ENCODE peak calls at places on chromosomes 3 and 15, in six cellular contexts. A, R, Q, T, V and Z are unnamed samples.

GRCh38 chr3:64650710-64651109 is 37.1 kb downstream of the ADAMTS9 start:
- DNase-seq in A (no peak), R (no peak), Q (no peak), T (no peak), V (no peak), Z (no peak)

GRCh38 chr3:128074851-128075515 is 22.7 kb downstream of the SEC61A1 start:
- DNase-seq in A (no peak), R (no peak), Q (peak; percentile 30), T (no peak), V (no peak), Z (no peak)

GRCh38 chr15:26128611-26129140 is 265.5 kb upstream of the ATP10A start:
- DNase-seq in A (no peak), R (no peak), Q (no peak), T (no peak), V (no peak), Z (no peak)

GRCh38 chr3:156576887-156577427 is 22.0 kb upstream of the SSR3 start:
- DNase-seq in A (no peak), R (peak; percentile 10), Q (no peak), T (no peak), V (no peak), Z (no peak)

GRCh38 chr3:101381809-101382208 is 61.4 kb upstream of the IMPG2 start:
- DNase-seq in A (peak; percentile 44), R (peak; percentile 30), Q (peak; percentile 53), T (no peak), V (no peak), Z (no peak)

GRCh38 chr3:8985876-8986275 is 22.6 kb upstream of the RAD18 start:
- DNase-seq in A (no peak), R (no peak), Q (no peak), T (no peak), V (no peak), Z (no peak)

GRCh38 chr3:194905696-194906095 is 220.0 kb downstream of the FAM43A start:
- DNase-seq in A (no peak), R (no peak), Q (no peak), T (no peak), V (no peak), Z (no peak)

GRCh38 chr3:12759693-12760565 is 870 bp upstream of the TMEM40 start:
- DNase-seq in A (no peak), R (no peak), Q (no peak), T (no peak), V (no peak), Z (no peak)

GRCh38 chr3:187744169-187745151 is 808 bp downstream of the BCL6 start:
- DNase-seq in A (peak; percentile 60), R (peak; percentile 20), Q (peak; percentile 69), T (no peak), V (peak; percentile 58), Z (no peak)

GRCh38 chr15:75171408-75171807 is 30.3 kb upstream of the C15orf39 start:
- DNase-seq in A (no peak), R (no peak), Q (no peak), T (no peak), V (no peak), Z (no peak)

GRCh38 chr15:75170203-75170602 is 31.5 kb upstream of the C15orf39 start:
- DNase-seq in A (no peak), R (no peak), Q (no peak), T (no peak), V (no peak), Z (no peak)

GRCh38 chr15:75170711-75171341 is 30.9 kb upstream of the C15orf39 start:
- DNase-seq in A (peak; percentile 43), R (no peak), Q (no peak), T (no peak), V (no peak), Z (no peak)

GRCh38 chr15:75167588-75168076 is 34.0 kb upstream of the C15orf39 start:
- DNase-seq in A (no peak), R (no peak), Q (no peak), T (no peak), V (no peak), Z (peak; percentile 73)

DNA sequence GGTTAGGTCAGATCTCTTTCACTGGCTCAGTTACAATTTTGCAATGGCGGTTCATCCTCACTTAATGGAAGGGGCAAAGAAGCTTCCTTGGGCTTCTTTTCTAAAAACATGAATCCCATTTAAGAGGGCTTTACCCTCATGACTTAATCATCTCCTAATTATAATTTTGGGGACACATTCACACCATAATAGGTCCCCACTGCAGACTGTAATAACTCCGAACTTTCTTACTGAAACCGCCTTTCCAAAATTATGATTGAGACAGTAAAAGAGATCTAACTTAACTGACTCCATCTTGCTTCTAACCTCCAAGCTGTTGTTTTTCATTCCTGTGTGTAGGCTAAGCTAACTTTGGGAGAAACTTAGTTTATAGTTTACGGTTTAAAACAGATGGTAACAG is 33.3 kb upstream of the C15orf39 start:
- DNase-seq in A (no peak), R (no peak), Q (no peak), T (no peak), V (no peak), Z (no peak)
- H3K4me1 ChIP-seq in A (no peaks in the 10 kb centered on the region), R (peaks cover 3% of the 10 kb centered on the region), Q (no peaks in the 10 kb centered on the region), T (no peaks in the 10 kb centered on the region), V (no peaks in the 10 kb centered on the region), Z (no peaks in the 10 kb centered on the region)

GRCh38 chr3:113634782-113635474 is 61.5 kb downstream of the USF3 start:
- DNase-seq in A (no peak), R (no peak), Q (no peak), T (no peak), V (no peak), Z (no peak)
- TF ChIP-seq CTCF in A (no peak), R (no peak), Q (no peak), T (no peak), V (no peak), Z (no peak)

GRCh38 chr3:50594253-50594785 is 17.3 kb downstream of the CISH start:
- DNase-seq in A (no peak), R (no peak), Q (no peak), T (no peak), V (no peak), Z (no peak)

GRCh38 chr3:50588759-50589433 is 19.6 kb downstream of the HEMK1 start:
- DNase-seq in A (no peak), R (no peak), Q (no peak), T (no peak), V (no peak), Z (no peak)

GRCh38 chr3:50587806-50588758 is 18.8 kb downstream of the HEMK1 start:
- DNase-seq in A (no peak), R (no peak), Q (no peak), T (no peak), V (no peak), Z (no peak)

GRCh38 chr3:50592568-50592967 is 19.0 kb downstream of the CISH start:
- DNase-seq in A (no peak), R (no peak), Q (no peak), T (no peak), V (no peak), Z (no peak)

GRCh38 chr3:50591196-50591741 is 20.3 kb downstream of the CISH start:
- DNase-seq in A (no peak), R (no peak), Q (no peak), T (no peak), V (no peak), Z (no peak)
- H3K4me1 ChIP-seq in A (no peaks in the 10 kb centered on the region), R (peaks cover 14% of the 10 kb centered on the region), Q (peaks cover 4% of the 10 kb centered on the region), T (peaks cover 16% of the 10 kb centered on the region), V (peaks cover 5% of the 10 kb centered on the region), Z (peaks cover 46% of the 10 kb centered on the region)

DNA sequence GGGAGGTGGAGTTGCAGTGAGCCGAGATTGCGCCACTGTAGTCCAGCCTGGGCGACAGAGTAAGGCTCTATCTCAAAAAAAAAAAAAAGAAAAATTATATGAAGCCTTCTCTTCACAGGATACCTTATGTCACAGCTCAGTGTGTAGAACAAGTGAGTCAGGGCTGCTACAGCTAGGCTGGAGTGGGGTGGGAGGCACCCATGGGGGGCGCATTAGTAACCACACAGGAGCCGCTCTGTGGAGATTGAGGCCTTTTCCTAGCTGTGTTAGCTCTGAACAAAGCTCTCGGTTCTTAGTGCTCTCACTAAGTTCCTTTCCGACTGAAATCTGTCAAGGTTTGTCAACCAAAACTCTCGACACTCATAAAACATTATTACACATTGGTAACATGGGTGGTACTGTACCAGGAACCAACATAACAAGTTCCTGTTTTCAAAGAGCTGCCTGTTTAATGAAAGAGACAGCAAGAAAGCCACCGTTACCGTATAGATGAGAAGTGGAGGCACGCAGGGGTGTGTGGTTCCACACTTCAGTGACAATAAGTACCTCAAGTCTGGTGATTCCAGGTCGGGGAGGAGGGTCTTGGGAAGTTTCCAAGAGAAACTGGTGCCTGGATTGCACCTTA is 4.4 kb downstream of the LRRC31 start:
- DNase-seq in A (no peak), R (no peak), Q (no peak), T (no peak), V (no peak), Z (no peak)
- TF ChIP-seq CTCF in A (no peak), R (no peak), Q (no peak), T (no peak), V (no peak), Z (no peak)

GRCh38 chr3:38149701-38150100 is 11.2 kb downstream of the MYD88 start:
- DNase-seq in A (no peak), R (no peak), Q (no peak), T (no peak), V (no peak), Z (peak; percentile 11)

GRCh38 chr3:38150780-38151528 is 12.5 kb downstream of the MYD88 start:
- DNase-seq in A (no peak), R (no peak), Q (no peak), T (no peak), V (no peak), Z (no peak)

GRCh38 chr3:38146504-38146903 is 8.0 kb downstream of the MYD88 start:
- DNase-seq in A (no peak), R (no peak), Q (no peak), T (no peak), V (no peak), Z (no peak)

GRCh38 chr3:38143511-38143910 is 5.0 kb downstream of the MYD88 start:
- DNase-seq in A (no peak), R (no peak), Q (no peak), T (no peak), V (no peak), Z (no peak)

GRCh38 chr3:38147434-38147833 is 9.0 kb downstream of the MYD88 start:
- DNase-seq in A (no peak), R (no peak), Q (no peak), T (no peak), V (no peak), Z (no peak)
- H3K4me1 ChIP-seq in A (no peaks in the 10 kb centered on the region), R (no peaks in the 10 kb centered on the region), Q (no peaks in the 10 kb centered on the region), T (no peaks in the 10 kb centered on the region), V (no peaks in the 10 kb centered on the region), Z (no peaks in the 10 kb centered on the region)

GRCh38 chr3:22729981-22730380 is 473.1 kb upstream of the UBE2E2 start:
- DNase-seq in A (no peak), R (peak; percentile 16), Q (peak; percentile 8), T (no peak), V (no peak), Z (no peak)
- TF ChIP-seq CTCF in A (peak; percentile 12), R (peak; percentile 30), Q (peak; percentile 44), T (no peak), V (no peak), Z (no peak)